ENCODE peak calls at places on chromosomes 2 and 18, in seven cellular contexts. One of them, this sample, is unnamed.

GRCh38 chr2:179265082-179265575 is 497 bp upstream of the SESTD1 start:
- DNase-seq in H54: no peak
- DNase-seq in NCI-H1417 treated with DMSO at 0.1 percent for 48 hours: no peak
- DNase-seq in stimulated activated CD4-positive, alpha-beta T cell treated with anti-CD3 and anti-CD28 coated beads, Interleukin-15, amount 100 ng/mL, for 24 hours: no peak
- DNase-seq in NB4: peak; percentile 45
- DNase-seq in Caco-2: no peak
- DNase-seq in pons: no peak
- DNase-seq in this sample: no peak

GRCh38 chr2:110743600-110743999 is 11.2 kb downstream of the ACOXL start:
- DNase-seq in H54: no peak
- DNase-seq in NCI-H1417 treated with DMSO at 0.1 percent for 48 hours: no peak
- DNase-seq in stimulated activated CD4-positive, alpha-beta T cell treated with anti-CD3 and anti-CD28 coated beads, Interleukin-15, amount 100 ng/mL, for 24 hours: no peak
- DNase-seq in NB4: no peak
- DNase-seq in Caco-2: no peak
- DNase-seq in pons: no peak
- DNase-seq in this sample: no peak

GRCh38 chr2:207240649-207241048 is 74.9 kb upstream of the KLF7 start:
- DNase-seq in H54: no peak
- DNase-seq in NCI-H1417 treated with DMSO at 0.1 percent for 48 hours: no peak
- DNase-seq in stimulated activated CD4-positive, alpha-beta T cell treated with anti-CD3 and anti-CD28 coated beads, Interleukin-15, amount 100 ng/mL, for 24 hours: peak; percentile 29
- DNase-seq in NB4: peak; percentile 77
- DNase-seq in Caco-2: no peak
- DNase-seq in pons: no peak
- DNase-seq in this sample: no peak

GRCh38 chr18:61400714-61401113 is 67.5 kb downstream of the CDH20 start:
- DNase-seq in H54: no peak
- DNase-seq in NCI-H1417 treated with DMSO at 0.1 percent for 48 hours: no peak
- DNase-seq in stimulated activated CD4-positive, alpha-beta T cell treated with anti-CD3 and anti-CD28 coated beads, Interleukin-15, amount 100 ng/mL, for 24 hours: no peak
- DNase-seq in NB4: peak; percentile 17
- DNase-seq in Caco-2: no peak
- DNase-seq in pons: no peak
- DNase-seq in this sample: no peak

GRCh38 chr2:108403494-108403893 is 25.7 kb downstream of the SULT1C4 start:
- DNase-seq in H54: no peak
- DNase-seq in NCI-H1417 treated with DMSO at 0.1 percent for 48 hours: no peak
- DNase-seq in stimulated activated CD4-positive, alpha-beta T cell treated with anti-CD3 and anti-CD28 coated beads, Interleukin-15, amount 100 ng/mL, for 24 hours: no peak
- DNase-seq in NB4: no peak
- DNase-seq in Caco-2: no peak
- DNase-seq in pons: no peak
- DNase-seq in this sample: no peak

GRCh38 chr2:16713011-16713423 is 47.4 kb upstream of the CYRIA start:
- DNase-seq in H54: no peak
- DNase-seq in NCI-H1417 treated with DMSO at 0.1 percent for 48 hours: no peak
- DNase-seq in stimulated activated CD4-positive, alpha-beta T cell treated with anti-CD3 and anti-CD28 coated beads, Interleukin-15, amount 100 ng/mL, for 24 hours: no peak
- DNase-seq in NB4: no peak
- DNase-seq in Caco-2: no peak
- DNase-seq in pons: peak; percentile 12
- DNase-seq in this sample: no peak

GRCh38 chr2:64582774-64583340 is 58.7 kb downstream of the AFTPH start:
- DNase-seq in H54: no peak
- DNase-seq in NCI-H1417 treated with DMSO at 0.1 percent for 48 hours: no peak
- DNase-seq in stimulated activated CD4-positive, alpha-beta T cell treated with anti-CD3 and anti-CD28 coated beads, Interleukin-15, amount 100 ng/mL, for 24 hours: no peak
- DNase-seq in NB4: no peak
- DNase-seq in Caco-2: no peak
- DNase-seq in pons: no peak
- DNase-seq in this sample: no peak

GRCh38 chr18:23422751-23423418 is 30.2 kb upstream of the RIOK3 start:
- DNase-seq in H54: peak; percentile 33
- DNase-seq in NCI-H1417 treated with DMSO at 0.1 percent for 48 hours: no peak
- DNase-seq in stimulated activated CD4-positive, alpha-beta T cell treated with anti-CD3 and anti-CD28 coated beads, Interleukin-15, amount 100 ng/mL, for 24 hours: no peak
- DNase-seq in NB4: peak; percentile 95
- DNase-seq in Caco-2: peak; percentile 70
- DNase-seq in pons: no peak
- DNase-seq in this sample: no peak

GRCh38 chr2:4214444-4215295 is 511.3 kb downstream of the DCDC2C start:
- DNase-seq in H54: no peak
- DNase-seq in NCI-H1417 treated with DMSO at 0.1 percent for 48 hours: no peak
- DNase-seq in stimulated activated CD4-positive, alpha-beta T cell treated with anti-CD3 and anti-CD28 coated beads, Interleukin-15, amount 100 ng/mL, for 24 hours: no peak
- DNase-seq in NB4: no peak
- DNase-seq in Caco-2: no peak
- DNase-seq in pons: no peak
- DNase-seq in this sample: no peak

GRCh38 chr2:172204309-172204708 is 101.6 kb upstream of the DLX2 start:
- DNase-seq in H54: no peak
- DNase-seq in NCI-H1417 treated with DMSO at 0.1 percent for 48 hours: no peak
- DNase-seq in stimulated activated CD4-positive, alpha-beta T cell treated with anti-CD3 and anti-CD28 coated beads, Interleukin-15, amount 100 ng/mL, for 24 hours: no peak
- DNase-seq in NB4: peak; percentile 21
- DNase-seq in Caco-2: no peak
- DNase-seq in pons: no peak
- DNase-seq in this sample: no peak

GRCh38 chr2:134973241-134974146 is 54.9 kb downstream of the CCNT2 start:
- DNase-seq in H54: no peak
- DNase-seq in NCI-H1417 treated with DMSO at 0.1 percent for 48 hours: no peak
- DNase-seq in stimulated activated CD4-positive, alpha-beta T cell treated with anti-CD3 and anti-CD28 coated beads, Interleukin-15, amount 100 ng/mL, for 24 hours: no peak
- DNase-seq in NB4: no peak
- DNase-seq in Caco-2: no peak
- DNase-seq in pons: no peak
- DNase-seq in this sample: no peak

GRCh38 chr2:113357071-113357470 is 78.3 kb upstream of the PAX8 start:
- DNase-seq in H54: no peak
- DNase-seq in NCI-H1417 treated with DMSO at 0.1 percent for 48 hours: no peak
- DNase-seq in stimulated activated CD4-positive, alpha-beta T cell treated with anti-CD3 and anti-CD28 coated beads, Interleukin-15, amount 100 ng/mL, for 24 hours: no peak
- DNase-seq in NB4: no peak
- DNase-seq in Caco-2: no peak
- DNase-seq in pons: no peak
- DNase-seq in this sample: no peak

GRCh38 chr2:57696016-57696415 is 350.6 kb upstream of the VRK2 start:
- DNase-seq in H54: peak; percentile 23
- DNase-seq in NCI-H1417 treated with DMSO at 0.1 percent for 48 hours: no peak
- DNase-seq in stimulated activated CD4-positive, alpha-beta T cell treated with anti-CD3 and anti-CD28 coated beads, Interleukin-15, amount 100 ng/mL, for 24 hours: no peak
- DNase-seq in NB4: no peak
- DNase-seq in Caco-2: peak; percentile 45
- DNase-seq in pons: no peak
- DNase-seq in this sample: no peak

GRCh38 chr2:101596346-101596745 is 101.2 kb upstream of the MAP4K4 start:
- DNase-seq in H54: no peak
- DNase-seq in NCI-H1417 treated with DMSO at 0.1 percent for 48 hours: no peak
- DNase-seq in stimulated activated CD4-positive, alpha-beta T cell treated with anti-CD3 and anti-CD28 coated beads, Interleukin-15, amount 100 ng/mL, for 24 hours: no peak
- DNase-seq in NB4: no peak
- DNase-seq in Caco-2: no peak
- DNase-seq in pons: no peak
- DNase-seq in this sample: no peak

GRCh38 chr2:144508162-144508765 is 11.7 kb downstream of the ZEB2 start:
- DNase-seq in H54: no peak
- DNase-seq in NCI-H1417 treated with DMSO at 0.1 percent for 48 hours: no peak
- DNase-seq in stimulated activated CD4-positive, alpha-beta T cell treated with anti-CD3 and anti-CD28 coated beads, Interleukin-15, amount 100 ng/mL, for 24 hours: no peak
- DNase-seq in NB4: peak; percentile 50
- DNase-seq in Caco-2: no peak
- DNase-seq in pons: peak; percentile 91
- DNase-seq in this sample: no peak

GRCh38 chr2:79941172-79941571 is 363.4 kb downstream of the LRRTM1 start:
- DNase-seq in H54: no peak
- DNase-seq in NCI-H1417 treated with DMSO at 0.1 percent for 48 hours: no peak
- DNase-seq in stimulated activated CD4-positive, alpha-beta T cell treated with anti-CD3 and anti-CD28 coated beads, Interleukin-15, amount 100 ng/mL, for 24 hours: no peak
- DNase-seq in NB4: no peak
- DNase-seq in Caco-2: no peak
- DNase-seq in pons: no peak
- DNase-seq in this sample: no peak

GRCh38 chr2:207265849-207266248 is 100.1 kb upstream of the KLF7 start:
- DNase-seq in H54: no peak
- DNase-seq in NCI-H1417 treated with DMSO at 0.1 percent for 48 hours: no peak
- DNase-seq in stimulated activated CD4-positive, alpha-beta T cell treated with anti-CD3 and anti-CD28 coated beads, Interleukin-15, amount 100 ng/mL, for 24 hours: no peak
- DNase-seq in NB4: no peak
- DNase-seq in Caco-2: no peak
- DNase-seq in pons: no peak
- DNase-seq in this sample: no peak

GRCh38 chr2:109410021-109410815 is 203.5 kb downstream of the SEPTIN10 start:
- DNase-seq in H54: no peak
- DNase-seq in NCI-H1417 treated with DMSO at 0.1 percent for 48 hours: no peak
- DNase-seq in stimulated activated CD4-positive, alpha-beta T cell treated with anti-CD3 and anti-CD28 coated beads, Interleukin-15, amount 100 ng/mL, for 24 hours: no peak
- DNase-seq in NB4: no peak
- DNase-seq in Caco-2: no peak
- DNase-seq in pons: no peak
- DNase-seq in this sample: no peak

GRCh38 chr2:201860541-201861154 is 54.3 kb downstream of the CDK15 start:
- DNase-seq in H54: peak; percentile 35
- DNase-seq in NCI-H1417 treated with DMSO at 0.1 percent for 48 hours: no peak
- DNase-seq in stimulated activated CD4-positive, alpha-beta T cell treated with anti-CD3 and anti-CD28 coated beads, Interleukin-15, amount 100 ng/mL, for 24 hours: peak; percentile 42
- DNase-seq in NB4: peak; percentile 79
- DNase-seq in Caco-2: peak; percentile 60
- DNase-seq in pons: peak; percentile 86
- DNase-seq in this sample: no peak

This sample was measured in T-helper 9 cell.